ENCODE peak calls at places on chromosomes 12 and 14, in five cellular contexts. U, O, I, F and Y are unnamed samples.

GRCh38 chr12:114611145-114612018 is 72.6 kb downstream of the TBX3 start:
- DNase-seq in I (no peak), U (no peak), O (no peak), F (no peak), Y (no peak)

GRCh38 chr14:32908487-32909084 is 30.1 kb upstream of the NPAS3 start:
- DNase-seq in O (no peak), F (no peak), U (no peak), I (no peak), Y (no peak)

GRCh38 chr12:503111-503761 is 43.5 kb downstream of the B4GALNT3 start:
- DNase-seq in I (peak), U (no peak), O (no peak), F (no peak), Y (no peak)

GRCh38 chr12:21941522-21942376 is 523 bp upstream of the ABCC9 start:
- DNase-seq in F (peak), O (peak), U (no peak), I (peak), Y (no peak)

GRCh38 chr14:49982522-49982951 is 89.7 kb downstream of the ARF6 start:
- DNase-seq in U (no peak), O (peak), I (no peak), F (no peak), Y (no peak)

GRCh38 chr14:79997509-79998210 is 213.6 kb downstream of the DIO2 start:
- DNase-seq in U (no peak), F (no peak), I (no peak), O (no peak), Y (no peak)

GRCh38 chr12:122834229-122834920 is 882 bp upstream of the HIP1R start:
- DNase-seq in U (no peak), O (peak), F (peak), I (peak), Y (peak)

GRCh38 chr14:101363880-101364391 is 197.4 kb upstream of the DIO3 start:
- DNase-seq in U (no peak), O (no peak), I (no peak), F (no peak), Y (no peak)

GRCh38 chr14:104217486-104218360 is 79.3 kb downstream of the KIF26A start:
- DNase-seq in F (no peak), O (no peak), I (no peak), U (no peak), Y (no peak)

GRCh38 chr12:101604132-101604531 is 9.4 kb downstream of the MYBPC1 start:
- DNase-seq in I (no peak), F (no peak), U (no peak), O (no peak), Y (peak)

GRCh38 chr12:26297386-26298070 is 102.2 kb downstream of the SSPN start:
- DNase-seq in O (no peak), F (no peak), U (no peak), I (no peak), Y (no peak)

GRCh38 chr12:14588571-14588970 is 20.9 kb upstream of the PLBD1 start:
- DNase-seq in O (no peak), U (no peak), I (no peak), F (no peak), Y (no peak)

GRCh38 chr14:99758121-99758871 is 34.9 kb upstream of the EML1 start:
- DNase-seq in O (peak), U (no peak), F (no peak), I (no peak), Y (no peak)

GRCh38 chr12:109428038-109428629 is 49.0 kb downstream of the KCTD10 start:
- DNase-seq in U (no peak), O (peak), F (peak), I (peak), Y (peak)

GRCh38 chr12:49808686-49809368 is 19.4 kb downstream of the NCKAP5L start:
- DNase-seq in I (peak), O (no peak), F (peak), U (no peak), Y (no peak)